ENCODE peak calls at places on chromosomes 6 and 20, in six cellular contexts. M is NCI-H446; A is GM23248; Z is skeletal muscle cell; O is fibroblast of the conjunctiva; P is activated CD8-positive, alpha-beta memory T cell treated with anti-CD3 and anti-CD28 coated beads, Interleukin-2, amount 50 U/mL, for 4 hours. L is an unnamed sample.

GRCh38 chr20:62741191-62741676 is 32.6 kb downstream of the NTSR1 start:
- DNase-seq in O (no peak), A (peak; percentile 36), P (peak; percentile 17), M (no peak), Z (no peak), L (no peak)

GRCh38 chr6:158049055-158050028 is 67.7 kb downstream of the SYNJ2 start:
- DNase-seq in O (no peak), Z (no peak), M (no peak), A (no peak), P (no peak), L (no peak)

GRCh38 chr20:50690562-50690978 is 772 bp downstream of the RIPOR3 start:
- DNase-seq in O (no peak), Z (no peak), M (no peak), A (no peak), P (no peak), L (no peak)

GRCh38 chr6:167233490-167233889 is 57.6 kb upstream of the UNC93A start:
- DNase-seq in Z (no peak), P (no peak), O (no peak), A (no peak), M (no peak), L (no peak)

GRCh38 chr20:62361799-62362589 is 5.1 kb downstream of the LAMA5 start:
- DNase-seq in Z (no peak), O (no peak), A (no peak), P (no peak), M (no peak), L (no peak)

GRCh38 chr6:76490456-76490855 is 418.0 kb upstream of the IMPG1 start:
- DNase-seq in A (no peak), P (no peak), M (no peak), O (no peak), Z (no peak), L (no peak)

GRCh38 chr6:126210398-126211075 is 129.4 kb upstream of the CENPW start:
- DNase-seq in Z (no peak), P (no peak), O (no peak), M (no peak), A (no peak), L (peak; percentile 18)

GRCh38 chr6:113574147-113574546 is 283.0 kb upstream of the MARCKS start:
- DNase-seq in O (no peak), Z (no peak), M (peak; percentile 45), P (no peak), A (no peak), L (no peak)

GRCh38 chr20:51037499-51038110 is 14.7 kb upstream of the KCNG1 start:
- DNase-seq in O (no peak), P (no peak), A (no peak), M (peak; percentile 98), Z (no peak), L (no peak)

GRCh38 chr6:156345700-156346099 is 431.5 kb upstream of the ARID1B start:
- DNase-seq in P (no peak), A (no peak), Z (no peak), O (no peak), M (no peak), L (no peak)

GRCh38 chr6:96124778-96125177 is 109.0 kb downstream of the FUT9 start:
- DNase-seq in P (no peak), Z (no peak), O (no peak), M (no peak), A (no peak), L (no peak)

GRCh38 chr6:29734046-29735018 is 11.1 kb downstream of the HLA-F start:
- DNase-seq in A (no peak), P (no peak), Z (no peak), M (no peak), O (no peak), L (no peak)

GRCh38 chr6:19836799-19837510 is at the start of gene ID4:
- DNase-seq in Z (peak; percentile 94), M (peak; percentile 52), A (peak; percentile 99), P (no peak), O (peak; percentile 79), L (peak; percentile 95)

GRCh38 chr20:37565134-37565811 is 37.6 kb upstream of the BLCAP start:
- DNase-seq in P (no peak), M (no peak), Z (peak; percentile 18), A (no peak), O (no peak), L (no peak)

GRCh38 chr20:46213946-46214830 is 94.1 kb downstream of the CDH22 start:
- DNase-seq in M (no peak), P (no peak), Z (peak; percentile 15), A (no peak), O (peak; percentile 53), L (peak; percentile 88)

GRCh38 chr6:102619585-102619984 is 1226.1 kb downstream of the GRIK2 start:
- DNase-seq in M (peak; percentile 25), A (peak; percentile 33), P (no peak), O (no peak), Z (no peak), L (no peak)

L was measured in stromal cell of bone marrow.